ENCODE peak calls at places on chromosomes 3 and 15, in seven cellular contexts. I, K, R, D, P, Y and Q are unnamed samples.

GRCh38 chr3:70822777-70823176 is 510.3 kb upstream of the MDFIC2 start:
- DNase-seq in R (no peak), Y (no peak), D (no peak), P (no peak), I (no peak), K (no peak), Q (no peak)

GRCh38 chr3:23968467-23969184 is 23.5 kb downstream of the NR1D2 start:
- DNase-seq in D (peak), I (no peak), P (no peak), Y (no peak), K (no peak), R (peak), Q (no peak)

GRCh38 chr15:22978691-22979068 is 1.5 kb downstream of the CYFIP1 start:
- DNase-seq in K (no peak), I (peak), R (no peak), P (no peak), D (no peak), Y (no peak), Q (no peak)

GRCh38 chr15:93029613-93030429 is 59.2 kb downstream of the RGMA start:
- DNase-seq in K (no peak), Y (no peak), D (peak), R (peak), I (no peak), P (no peak), Q (no peak)

GRCh38 chr15:68706256-68706655 is 114.4 kb downstream of the ANP32A start:
- DNase-seq in Y (no peak), K (no peak), I (no peak), D (no peak), P (no peak), R (no peak), Q (no peak)

GRCh38 chr3:193030276-193030675 is 112.6 kb upstream of the MB21D2 start:
- DNase-seq in D (peak), K (no peak), I (no peak), R (peak), P (no peak), Y (no peak), Q (no peak)

GRCh38 chr15:65400760-65401606 is 21.8 kb downstream of the IGDCC4 start:
- DNase-seq in R (peak), D (peak), K (peak), Y (no peak), P (peak), I (no peak), Q (peak)

GRCh38 chr3:22836131-22836530 is 367.0 kb upstream of the UBE2E2 start:
- DNase-seq in K (no peak), P (no peak), R (no peak), D (no peak), I (no peak), Y (no peak), Q (no peak)

GRCh38 chr15:68421798-68422402 is 10.1 kb downstream of the ITGA11 start:
- DNase-seq in P (no peak), D (peak), I (no peak), K (no peak), Y (no peak), R (peak), Q (peak)

GRCh38 chr15:45634442-45635190 is at the start of gene SQOR:
- DNase-seq in D (peak), K (peak), Y (peak), P (peak), I (peak), R (peak), Q (peak)

GRCh38 chr15:67543348-67543718 is 830 bp downstream of the MAP2K5 start:
- DNase-seq in P (no peak), I (no peak), R (peak), D (no peak), Y (no peak), K (no peak), Q (peak)

GRCh38 chr3:149658444-149659172 is 783 bp upstream of the WWTR1 start:
- DNase-seq in K (no peak), Y (no peak), D (peak), P (no peak), R (peak), I (peak), Q (peak)

GRCh38 chr3:158864492-158864891 is 62.6 kb downstream of the MFSD1 start:
- DNase-seq in Y (no peak), K (no peak), P (no peak), R (no peak), D (no peak), I (no peak), Q (no peak)

GRCh38 chr15:98386594-98386993 is 261.7 kb upstream of the IGF1R start:
- DNase-seq in D (no peak), I (no peak), P (no peak), K (no peak), Y (no peak), R (no peak), Q (no peak)

GRCh38 chr15:101078669-101079323 is 159.6 kb downstream of the LRRK1 start:
- DNase-seq in K (no peak), P (no peak), Y (no peak), D (no peak), R (no peak), I (no peak), Q (no peak)

GRCh38 chr3:42698216-42698910 is 4.2 kb downstream of the HHATL start:
- DNase-seq in I (no peak), P (no peak), R (no peak), Y (no peak), D (no peak), K (no peak), Q (peak)

GRCh38 chr15:101487060-101487459 is 2.4 kb downstream of the PCSK6 start:
- DNase-seq in I (no peak), P (no peak), R (no peak), D (no peak), Y (no peak), K (no peak), Q (no peak)

GRCh38 chr3:32553459-32553858 is 17.2 kb downstream of the DYNC1LI1 start:
- DNase-seq in R (no peak), D (no peak), P (no peak), K (no peak), Y (no peak), I (no peak), Q (no peak)

GRCh38 chr15:31020542-31020941 is 29.1 kb upstream of the MTMR10 start:
- DNase-seq in Y (no peak), I (no peak), K (no peak), P (no peak), R (no peak), D (peak), Q (no peak)

GRCh38 chr15:43776718-43777292 is at the start of gene ELL3:
- DNase-seq in P (peak), K (peak), D (peak), Y (no peak), I (peak), R (peak), Q (peak)

GRCh38 chr15:82540055-82540983 is at the start of gene RPS17:
- DNase-seq in P (peak), K (peak), I (peak), R (peak), D (peak), Y (no peak), Q (peak)

GRCh38 chr15:33720952-33721351 is 247.3 kb upstream of the CHRM5 start:
- DNase-seq in I (no peak), P (no peak), R (peak), K (no peak), Y (no peak), D (peak), Q (no peak)

GRCh38 chr3:33791477-33792166 is 6.8 kb upstream of the PDCD6IP start:
- DNase-seq in R (peak), D (no peak), Y (no peak), I (no peak), P (no peak), K (no peak), Q (peak)